ENCODE peak calls at places on chromosomes 4 and X, in five cellular contexts. K is HT-29; F is HT1080; H is fibroblast of mammary gland; E is activated CD8-positive, alpha-beta memory T cell treated with anti-CD3 and anti-CD28 coated beads, Interleukin-2, amount 50 U/mL, for 48 hours. R is an unnamed sample.
A peak's percentile ranks its signal among the peaks of the same experiment; 100 is the strongest.

GRCh38 chr4:2343476-2343875 is 75.0 kb downstream of the ZFYVE28 start:
- DNase-seq in K (no peak), F (no peak), H (no peak), E (no peak), R (no peak)

GRCh38 chr4:145920205-145920604 is 18.4 kb downstream of the ZNF827 start:
- DNase-seq in K (no peak), F (peak; percentile 90), H (peak; percentile 99), E (no peak), R (no peak)

GRCh38 chr4:82515705-82516104 is 46.1 kb downstream of the TMEM150C start:
- DNase-seq in K (no peak), F (peak; percentile 80), H (peak; percentile 78), E (no peak), R (no peak)

GRCh38 chrX:135484636-135485289 is 35.7 kb upstream of the INTS6L start:
- DNase-seq in K (peak; percentile 24), F (peak; percentile 24), H (peak; percentile 51), E (no peak), R (no peak)

GRCh38 chr4:95421869-95422268 is 126.9 kb downstream of the UNC5C start:
- DNase-seq in K (no peak), F (no peak), H (no peak), E (no peak), R (no peak)

GRCh38 chrX:101785142-101785541 is 125.5 kb upstream of the ARMCX2 start:
- DNase-seq in K (no peak), F (peak; percentile 50), H (no peak), E (no peak), R (no peak)

GRCh38 chr4:94548571-94548970 is 96.8 kb downstream of the PDLIM5 start:
- DNase-seq in K (peak; percentile 64), F (peak; percentile 79), H (peak; percentile 47), E (no peak), R (no peak)

GRCh38 chrX:29225670-29226069 is 638.4 kb downstream of the IL1RAPL1 start:
- DNase-seq in K (no peak), F (no peak), H (no peak), E (no peak), R (no peak)

GRCh38 chr4:44368413-44369167 is 80.0 kb downstream of the KCTD8 start:
- DNase-seq in K (no peak), F (peak; percentile 3), H (no peak), E (no peak), R (no peak)

GRCh38 chrX:7586126-7586525 is 256.8 kb upstream of the VCX start:
- DNase-seq in K (peak; percentile 41), F (no peak), H (peak; percentile 47), E (no peak), R (no peak)

GRCh38 chrX:1045680-1046314 is 166.7 kb downstream of the CRLF2 start:
- DNase-seq in K (no peak), F (no peak), H (no peak), E (no peak), R (no peak)

GRCh38 chr4:663438-664428 is 10.3 kb downstream of the ATP5ME start:
- DNase-seq in K (no peak), F (no peak), H (no peak), E (peak; percentile 87), R (peak; percentile 84)

GRCh38 chr4:48139688-48140087 is 5.6 kb upstream of the TXK start:
- DNase-seq in K (no peak), F (peak; percentile 33), H (no peak), E (no peak), R (no peak)

GRCh38 chr4:142683997-142684396 is 162.1 kb downstream of the INPP4B start:
- DNase-seq in K (no peak), F (no peak), H (no peak), E (no peak), R (no peak)

GRCh38 chr4:156312261-156312847 is 358.7 kb upstream of the CTSO start:
- DNase-seq in K (no peak), F (peak; percentile 40), H (peak; percentile 7), E (no peak), R (no peak)

GRCh38 chrX:69412661-69413060 is 91.5 kb upstream of the NALF2 start:
- DNase-seq in K (no peak), F (peak; percentile 46), H (no peak), E (no peak), R (no peak)

GRCh38 chr4:146340798-146341197 is 126.5 kb downstream of the REELD1 start:
- DNase-seq in K (peak; percentile 12), F (no peak), H (peak; percentile 47), E (no peak), R (no peak)

GRCh38 chr4:116122131-116122530 is 963.2 kb downstream of the TRAM1L1 start:
- DNase-seq in K (peak; percentile 67), F (peak; percentile 65), H (no peak), E (no peak), R (no peak)

GRCh38 chr4:53514509-53514908 is 76.8 kb downstream of the LNX1 start:
- DNase-seq in K (no peak), F (no peak), H (peak; percentile 17), E (no peak), R (no peak)

GRCh38 chr4:163332526-163333405 is at the start of gene NPY1R:
- DNase-seq in K (peak; percentile 61), F (peak; percentile 86), H (peak; percentile 77), E (peak; percentile 57), R (peak; percentile 86)

GRCh38 chrX:37824491-37825224 is 22.7 kb downstream of the DYNLT3 start:
- DNase-seq in K (no peak), F (no peak), H (no peak), E (no peak), R (no peak)

R was measured in ecto neural progenitor cell.